ENCODE peak calls at places on chromosome 7, in nine cellular contexts. R is effector CD4-positive, alpha-beta T cell; S is T-helper 1 cell; V is OCI-LY7; W is RWPE2; X is mucosa of gallbladder; K is activated naive CD8-positive, alpha-beta T cell treated with anti-CD3 and anti-CD28 coated beads for 36 hours; C is activated CD8-positive, alpha-beta memory T cell treated with anti-CD3 and anti-CD28 coated beads, Interleukin-2, amount 10 ng/mL, durations not matched to agents 7 days and 5 days; U is NCI-H2081. F is an unnamed sample.

GRCh38 chr7:95046494-95047240 is 139.3 kb downstream of the PPP1R9A start:
- DNase-seq in R (no peak), S (no peak), V (no peak), W (no peak), X (no peak), K (no peak), C (no peak), U (peak; percentile 77), F (no peak)

GRCh38 chr7:55533050-55533728 is 39.1 kb downstream of the VOPP1 start:
- DNase-seq in R (peak; percentile 67), S (peak; percentile 33), V (peak; percentile 96), W (no peak), X (peak; percentile 37), K (peak; percentile 84), C (peak; percentile 90), U (peak; percentile 12), F (no peak)

GRCh38 chr7:80542398-80542797 is 30.5 kb upstream of the GNAT3 start:
- DNase-seq in R (no peak), S (no peak), V (no peak), W (no peak), X (no peak), K (no peak), C (no peak), U (no peak), F (no peak)

GRCh38 chr7:131109757-131110293 is 217.9 kb upstream of the MKLN1 start:
- DNase-seq in R (peak; percentile 65), S (peak; percentile 46), V (peak; percentile 81), W (peak; percentile 72), X (peak; percentile 58), K (peak; percentile 67), C (peak; percentile 90), U (peak; percentile 80), F (peak; percentile 62)

GRCh38 chr7:26346611-26347200 is 55.0 kb downstream of the SNX10 start:
- DNase-seq in R (no peak), S (no peak), V (no peak), W (no peak), X (no peak), K (no peak), C (no peak), U (no peak), F (no peak)

GRCh38 chr7:30925913-30926312 is 14.3 kb downstream of the AQP1 start:
- DNase-seq in R (no peak), S (no peak), V (no peak), W (no peak), X (peak; percentile 9), K (no peak), C (no peak), U (no peak), F (peak; percentile 21)

GRCh38 chr7:55641273-55641691 is 69.0 kb upstream of the VOPP1 start:
- DNase-seq in R (peak; percentile 13), S (no peak), V (peak; percentile 74), W (no peak), X (peak; percentile 48), K (peak; percentile 16), C (peak; percentile 52), U (peak; percentile 81), F (peak; percentile 73)

GRCh38 chr7:21850531-21851285 is 95.0 kb downstream of the CDCA7L start:
- DNase-seq in R (no peak), S (no peak), V (no peak), W (no peak), X (no peak), K (no peak), C (no peak), U (no peak), F (no peak)

GRCh38 chr7:41796331-41796730 is 93.4 kb upstream of the INHBA start:
- DNase-seq in R (no peak), S (no peak), V (no peak), W (no peak), X (no peak), K (no peak), C (no peak), U (no peak), F (no peak)

GRCh38 chr7:11315687-11316258 is 342.1 kb downstream of the PHF14 start:
- DNase-seq in R (no peak), S (no peak), V (no peak), W (no peak), X (no peak), K (no peak), C (no peak), U (no peak), F (no peak)

GRCh38 chr7:1028775-1029636 is 15.3 kb upstream of the GPR146 start:
- DNase-seq in R (peak; percentile 50), S (no peak), V (peak; percentile 62), W (peak; percentile 90), X (peak; percentile 90), K (peak; percentile 74), C (peak; percentile 87), U (peak; percentile 57), F (peak; percentile 71)

GRCh38 chr7:77450613-77451012 is 34.5 kb upstream of the GSAP start:
- DNase-seq in R (no peak), S (no peak), V (no peak), W (no peak), X (no peak), K (no peak), C (no peak), U (no peak), F (no peak)

GRCh38 chr7:89049043-89049442 is 253.5 kb upstream of the TEX47 start:
- DNase-seq in R (no peak), S (no peak), V (no peak), W (no peak), X (no peak), K (no peak), C (no peak), U (no peak), F (no peak)

GRCh38 chr7:117401293-117402002 is 25.8 kb downstream of the ASZ1 start:
- DNase-seq in R (no peak), S (no peak), V (no peak), W (no peak), X (no peak), K (no peak), C (no peak), U (no peak), F (no peak)

GRCh38 chr7:80529362-80529761 is 17.5 kb upstream of the GNAT3 start:
- DNase-seq in R (no peak), S (no peak), V (no peak), W (no peak), X (no peak), K (no peak), C (no peak), U (no peak), F (no peak)

GRCh38 chr7:134905375-134905774 is 80.9 kb upstream of the AGBL3 start:
- DNase-seq in R (no peak), S (no peak), V (no peak), W (no peak), X (peak; percentile 42), K (no peak), C (no peak), U (no peak), F (no peak)

GRCh38 chr7:51128545-51129466 is 187.8 kb downstream of the COBL start:
- DNase-seq in R (no peak), S (no peak), V (no peak), W (no peak), X (no peak), K (no peak), C (peak; percentile 27), U (no peak), F (no peak)

GRCh38 chr7:91083855-91084644 is 180.2 kb upstream of the FZD1 start:
- DNase-seq in R (no peak), S (no peak), V (no peak), W (no peak), X (no peak), K (peak; percentile 5), C (no peak), U (peak; percentile 57), F (no peak)

GRCh38 chr7:28224172-28224571 is 43.6 kb upstream of the JAZF1 start:
- DNase-seq in R (no peak), S (no peak), V (no peak), W (no peak), X (no peak), K (no peak), C (no peak), U (no peak), F (no peak)

GRCh38 chr7:99008921-99009530 is 130.7 kb downstream of the TRRAP start:
- DNase-seq in R (no peak), S (no peak), V (no peak), W (no peak), X (no peak), K (no peak), C (peak; percentile 27), U (no peak), F (no peak)

GRCh38 chr7:139821349-139822115 is 7.5 kb upstream of the TBXAS1 start:
- DNase-seq in R (no peak), S (no peak), V (no peak), W (no peak), X (no peak), K (no peak), C (no peak), U (no peak), F (no peak)

GRCh38 chr7:156585025-156585648 is 55.4 kb upstream of the RNF32 start:
- DNase-seq in R (no peak), S (no peak), V (no peak), W (no peak), X (no peak), K (no peak), C (no peak), U (no peak), F (no peak)

GRCh38 chr7:133830081-133830480 is 297.1 kb upstream of the LRGUK start:
- DNase-seq in R (no peak), S (no peak), V (no peak), W (no peak), X (no peak), K (no peak), C (no peak), U (no peak), F (no peak)

GRCh38 chr7:80622531-80622930 is 15.9 kb upstream of the CD36 start:
- DNase-seq in R (no peak), S (no peak), V (no peak), W (no peak), X (no peak), K (no peak), C (no peak), U (no peak), F (no peak)

GRCh38 chr7:1408466-1408865 is 50.8 kb downstream of the MICALL2 start:
- DNase-seq in R (no peak), S (no peak), V (no peak), W (no peak), X (no peak), K (no peak), C (no peak), U (no peak), F (no peak)

GRCh38 chr7:75737856-75738603 is 711 bp downstream of the HIP1 start:
- DNase-seq in R (no peak), S (no peak), V (peak; percentile 35), W (no peak), X (no peak), K (no peak), C (no peak), U (no peak), F (no peak)

GRCh38 chr7:149868638-149869290 is 5.0 kb upstream of the ATP6V0E2 start:
- DNase-seq in R (no peak), S (no peak), V (peak; percentile 63), W (peak; percentile 29), X (no peak), K (no peak), C (peak; percentile 35), U (no peak), F (no peak)

GRCh38 chr7:30238721-30239441 is 45.5 kb upstream of the ZNRF2 start:
- DNase-seq in R (no peak), S (no peak), V (peak; percentile 28), W (peak; percentile 80), X (peak; percentile 80), K (peak; percentile 6), C (no peak), U (peak; percentile 81), F (no peak)

GRCh38 chr7:78476851-78477405 is 678.4 kb downstream of the PHTF2 start:
- DNase-seq in R (no peak), S (no peak), V (no peak), W (no peak), X (no peak), K (no peak), C (no peak), U (no peak), F (no peak)

GRCh38 chr7:30184804-30185487 is 50.2 kb downstream of the MTURN start:
- DNase-seq in R (no peak), S (no peak), V (no peak), W (no peak), X (no peak), K (no peak), C (no peak), U (no peak), F (no peak)

F was measured in D341Med.